ENCODE peak calls at places on chromosomes 11 and 22, in six cellular contexts. H is GM23338, Y is foreskin fibroblast, U is iPS DF 6.9, M is tibial artery, Z is brain microvascular endothelial cell. J is an unnamed sample.
A peak's percentile ranks its signal among the peaks of the same experiment; 100 is the strongest.

GRCh38 chr22:36368359-36368983 is 19.3 kb downstream of the MYH9 start:
- DNase-seq in Y (peak; percentile 77), H (peak; percentile 98), U (peak; percentile 77), M (no peak), Z (no peak), J (no peak)

GRCh38 chr11:69215216-69215615 is 59.5 kb downstream of the SMIM38 start:
- DNase-seq in M (peak; percentile 1), U (no peak), Z (no peak), Y (no peak), H (no peak), J (no peak)

GRCh38 chr22:29813563-29813962 is 24.5 kb downstream of the ASCC2 start:
- DNase-seq in Y (no peak), M (no peak), H (peak; percentile 39), U (no peak), Z (peak; percentile 16), J (no peak)

GRCh38 chr11:96158126-96158525 is 184.9 kb downstream of the MAML2 start:
- DNase-seq in M (no peak), H (no peak), Z (no peak), U (no peak), Y (no peak), J (no peak)

GRCh38 chr22:39284142-39284980 is 35.1 kb downstream of the RPL3 start:
- DNase-seq in U (no peak), Z (no peak), M (no peak), Y (no peak), H (no peak), J (no peak)

GRCh38 chr11:133934599-133935550 is 21.9 kb downstream of the IGSF9B start:
- DNase-seq in Y (no peak), Z (peak; percentile 56), U (no peak), H (no peak), M (no peak), J (no peak)

GRCh38 chr11:112044961-112045360 is 19.8 kb downstream of the DLAT start:
- DNase-seq in H (no peak), U (no peak), Y (no peak), M (no peak), Z (no peak), J (no peak)

GRCh38 chr11:16111690-16112089 is 244.7 kb downstream of the SOX6 start:
- DNase-seq in Y (no peak), M (no peak), Z (no peak), U (no peak), H (peak; percentile 35), J (no peak)

GRCh38 chr11:128172046-128172878 is 415.1 kb downstream of the ETS1 start:
- DNase-seq in Y (peak; percentile 76), M (peak; percentile 86), H (peak; percentile 90), U (peak; percentile 58), Z (peak; percentile 87), J (peak; percentile 81)

GRCh38 chr11:111652184-111652583 is 49.9 kb downstream of the SIK2 start:
- DNase-seq in U (no peak), M (no peak), H (no peak), Y (no peak), Z (no peak), J (no peak)

GRCh38 chr11:65539401-65540289 is 14.8 kb downstream of the SCYL1 start:
- DNase-seq in H (peak; percentile 79), M (no peak), Z (no peak), U (no peak), Y (no peak), J (no peak)

GRCh38 chr11:86558219-86558618 is 114.2 kb downstream of the ME3 start:
- DNase-seq in H (no peak), U (no peak), Z (no peak), Y (no peak), M (no peak), J (no peak)

GRCh38 chr11:66322732-66323427 is 6.0 kb upstream of the CD248 start:
- DNase-seq in Z (no peak), Y (no peak), M (peak; percentile 77), U (no peak), H (no peak), J (no peak)

GRCh38 chr11:57477507-57478189 is 17.3 kb downstream of the RTN4RL2 start:
- DNase-seq in U (no peak), H (peak; percentile 48), Y (no peak), Z (no peak), M (no peak), J (no peak)

GRCh38 chr22:49235463-49236300 is 592.0 kb downstream of the BRD1 start:
- DNase-seq in Z (no peak), H (no peak), M (no peak), U (no peak), Y (no peak), J (no peak)

GRCh38 chr11:6648505-6648904 is 7.1 kb downstream of the DCHS1 start:
- DNase-seq in Y (no peak), Z (no peak), M (no peak), U (no peak), H (no peak), J (no peak)

GRCh38 chr11:69828276-69828970 is 9.2 kb upstream of the FGF3 start:
- DNase-seq in Y (no peak), U (no peak), M (no peak), Z (no peak), H (no peak), J (no peak)

GRCh38 chr22:39405346-39406085 is 5.9 kb downstream of the TAB1 start:
- DNase-seq in H (no peak), U (no peak), Y (peak; percentile 68), M (no peak), Z (peak; percentile 75), J (no peak)

GRCh38 chr22:24156146-24156914 is 25.0 kb upstream of the SUSD2 start:
- DNase-seq in M (no peak), H (peak; percentile 59), U (no peak), Y (peak; percentile 46), Z (peak; percentile 29), J (peak; percentile 35)

GRCh38 chr22:24153959-24154358 is 27.3 kb upstream of the SUSD2 start:
- DNase-seq in U (no peak), M (no peak), H (no peak), Y (no peak), Z (no peak), J (peak; percentile 35)

GRCh38 chr22:24153353-24153752 is 27.9 kb upstream of the SUSD2 start:
- DNase-seq in M (no peak), H (no peak), Y (no peak), U (no peak), Z (peak; percentile 31), J (peak; percentile 56)

GRCh38 chr22:24155597-24156145 is 25.6 kb upstream of the SUSD2 start:
- DNase-seq in U (no peak), Z (peak; percentile 25), Y (peak; percentile 75), M (peak; percentile 80), H (peak; percentile 79), J (no peak)

DNA sequence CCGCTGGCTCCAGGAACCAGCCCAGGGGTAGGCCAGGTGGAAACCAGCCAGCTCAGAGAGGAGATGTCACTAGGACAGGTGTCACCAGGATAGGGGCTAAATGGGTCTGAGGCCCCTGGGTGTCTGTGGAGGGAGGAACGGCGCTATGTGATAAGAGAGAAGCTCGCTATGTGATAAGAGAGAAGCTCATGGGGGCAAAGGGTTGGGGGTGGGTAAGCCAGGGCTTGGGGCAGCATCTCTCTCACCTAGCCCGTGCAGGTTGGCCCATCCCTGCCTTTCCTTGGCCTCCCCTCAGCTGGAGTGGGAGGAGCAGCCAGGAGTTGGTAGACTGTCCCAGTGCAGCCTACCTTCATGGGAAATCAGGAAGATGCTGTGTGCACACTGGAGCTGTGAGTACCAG is 26.5 kb upstream of the SUSD2 start:
- DNase-seq in Z (no peak), U (no peak), H (no peak), M (no peak), Y (no peak), J (no peak)
- H3K4me3 ChIP-seq in Z (no peak overlapping the region), U (no peak overlapping the region), H (no peak overlapping the region), M (no peak overlapping the region), Y (no peak overlapping the region), J (no peak overlapping the region)

GRCh38 chr22:45584621-45585436 is 82.1 kb downstream of the FBLN1 start:
- DNase-seq in U (no peak), Y (no peak), Z (no peak), M (no peak), H (no peak), J (no peak)
- H3K4me3 ChIP-seq in U (no peak overlapping the region), Y (no peak overlapping the region), Z (no peak overlapping the region), M (no peak overlapping the region), H (no peak overlapping the region), J (no peak overlapping the region)

GRCh38 chr11:2443406-2443805 is 908 bp downstream of the TRPM5 start:
- DNase-seq in Y (no peak), U (no peak), M (no peak), Z (no peak), H (no peak), J (no peak)

GRCh38 chr11:2445948-2446551 is 1.2 kb downstream of the KCNQ1 start:
- DNase-seq in M (no peak), Y (no peak), H (peak; percentile 13), U (no peak), Z (no peak), J (no peak)

GRCh38 chr11:2443881-2444300 is 423 bp downstream of the TRPM5 start:
- DNase-seq in H (no peak), M (no peak), Z (no peak), U (no peak), Y (no peak), J (no peak)

GRCh38 chr11:2445107-2445947 is 519 bp downstream of the KCNQ1 start:
- DNase-seq in Z (no peak), H (peak; percentile 47), U (no peak), M (no peak), Y (no peak), J (no peak)

GRCh38 chr11:2444301-2445106 is at the start of the genes KCNQ1 and TRPM5:
- DNase-seq in Z (no peak), U (no peak), M (no peak), Y (no peak), H (peak; percentile 79), J (no peak)
- H3K4me3 ChIP-seq in Z (no peak within 1 kb of the TSS), U (peak within 1 kb of the TSS; percentile 44), M (peak within 1 kb of the TSS; percentile 37), Y (no peak within 1 kb of the TSS), H (peak within 1 kb of the TSS; percentile 68), J (no peak within 1 kb of the TSS)

DNA sequence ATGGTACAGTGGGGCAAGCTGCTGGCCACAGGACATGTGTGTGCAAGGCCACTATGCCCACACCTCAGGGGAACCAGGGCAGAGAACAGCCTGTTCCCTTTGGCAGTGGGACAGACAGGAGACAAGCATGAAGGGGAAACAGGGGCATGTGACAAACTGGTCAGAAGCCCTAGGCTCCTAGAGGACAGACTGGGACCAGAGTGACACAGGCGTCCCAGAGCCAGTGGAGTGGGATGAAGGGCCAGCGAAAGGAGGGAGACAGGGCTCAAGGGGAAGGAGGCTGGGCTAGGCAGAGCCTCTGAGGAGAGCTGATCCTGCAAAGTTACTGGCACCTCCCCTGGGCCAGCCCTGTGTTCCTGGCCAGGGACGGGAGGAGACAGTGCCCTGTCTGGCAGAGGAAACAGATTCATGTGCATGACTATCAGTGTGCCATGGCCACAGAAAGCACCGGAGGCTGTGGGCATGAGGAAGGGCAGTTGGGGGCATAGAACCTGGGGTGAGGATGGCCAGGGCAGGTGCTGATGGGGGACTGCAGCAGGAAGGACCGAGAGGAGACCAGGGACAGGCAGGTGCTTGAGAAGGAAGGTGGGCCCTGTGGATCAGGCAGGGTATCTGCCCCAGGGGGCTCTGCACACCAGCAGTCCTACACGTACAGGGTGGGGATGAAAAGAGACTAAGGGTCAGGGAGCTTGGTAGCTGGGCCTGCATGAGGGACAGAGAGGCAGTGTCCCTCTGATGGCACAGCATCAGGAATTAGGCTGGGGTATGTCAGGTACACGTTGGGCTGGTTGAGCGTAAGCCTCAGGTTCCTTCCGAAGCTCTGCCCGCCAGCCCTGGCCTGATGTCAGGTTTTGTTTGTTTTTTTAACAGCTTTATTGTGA is 9.8 kb downstream of the DERL3 start:
- DNase-seq in Y (no peak), M (no peak), Z (no peak), U (no peak), H (no peak), J (no peak)
- H3K4me3 ChIP-seq in Y (no peak overlapping the region), M (no peak overlapping the region), Z (no peak overlapping the region), U (no peak overlapping the region), H (no peak overlapping the region), J (no peak overlapping the region)